ENCODE peak calls at places on chromosome 11, in nine cellular contexts. Y is AG09309; M is astrocyte of the hippocampus; C is left colon; A is Peyer's patch; R is activated CD4-positive, alpha-beta T cell treated with anti-CD3 and anti-CD28 coated beads, Interleukin-2, amount 10 ng/mL, durations not matched to agents 7 days and 5 days; Q is ACHN; W is stimulated activated CD8-positive, alpha-beta memory T cell treated with anti-CD3 and anti-CD28 coated beads, Interleukin-4, amount 100 ng/mL, for 1 hour; U is mammary epithelial cell. P is an unnamed sample.

GRCh38 chr11:73215191-73216134 is 2.6 kb upstream of the P2RY2 start:
- DNase-seq in Y (no peak), M (no peak), C (no peak), A (no peak), R (no peak), Q (no peak), W (no peak), U (no peak), P (no peak)

GRCh38 chr11:34890089-34890488 is 26.1 kb downstream of the APIP start:
- DNase-seq in Y (no peak), M (peak; percentile 10), C (no peak), A (no peak), R (no peak), Q (peak; percentile 2), W (no peak), U (no peak), P (no peak)

GRCh38 chr11:119316017-119316728 is 757 bp downstream of the MCAM start:
- DNase-seq in Y (no peak), M (peak; percentile 70), C (peak; percentile 36), A (no peak), R (no peak), Q (peak; percentile 39), W (no peak), U (peak; percentile 45), P (no peak)

GRCh38 chr11:68312780-68313573 is 586 bp downstream of the LRP5 start:
- DNase-seq in Y (no peak), M (peak; percentile 56), C (peak; percentile 42), A (no peak), R (peak; percentile 27), Q (no peak), W (no peak), U (no peak), P (no peak)

GRCh38 chr11:20609727-20610707 is 10.6 kb downstream of the SLC6A5 start:
- DNase-seq in Y (peak; percentile 1), M (peak; percentile 83), C (peak; percentile 70), A (peak; percentile 20), R (peak; percentile 54), Q (peak; percentile 79), W (no peak), U (peak; percentile 79), P (peak; percentile 27)

GRCh38 chr11:859394-860131 is 16.9 kb downstream of the TSPAN4 start:
- DNase-seq in Y (peak; percentile 21), M (peak; percentile 89), C (peak; percentile 89), A (no peak), R (no peak), Q (no peak), W (no peak), U (peak; percentile 67), P (no peak)

GRCh38 chr11:68652683-68653156 is 31.6 kb upstream of the GAL start:
- DNase-seq in Y (no peak), M (no peak), C (no peak), A (no peak), R (no peak), Q (no peak), W (no peak), U (no peak), P (no peak)

GRCh38 chr11:2843551-2843950 is 42.0 kb downstream of the CDKN1C start:
- DNase-seq in Y (no peak), M (peak; percentile 50), C (no peak), A (no peak), R (no peak), Q (no peak), W (no peak), U (no peak), P (no peak)

GRCh38 chr11:12749442-12749841 is 75.2 kb downstream of the TEAD1 start:
- DNase-seq in Y (no peak), M (no peak), C (no peak), A (no peak), R (no peak), Q (no peak), W (no peak), U (no peak), P (no peak)

GRCh38 chr11:119091966-119092879 is 7.5 kb downstream of the HMBS start:
- DNase-seq in Y (no peak), M (peak; percentile 9), C (no peak), A (no peak), R (no peak), Q (no peak), W (no peak), U (no peak), P (no peak)

GRCh38 chr11:80899381-80899780 is 1458.6 kb upstream of the TENM4 start:
- DNase-seq in Y (no peak), M (no peak), C (no peak), A (no peak), R (no peak), Q (no peak), W (no peak), U (peak; percentile 76), P (no peak)

GRCh38 chr11:134664863-134665535 is 253.0 kb upstream of the B3GAT1 start:
- DNase-seq in Y (no peak), M (no peak), C (no peak), A (no peak), R (no peak), Q (no peak), W (no peak), U (no peak), P (no peak)

GRCh38 chr11:27040302-27041115 is at the start of gene BBOX1:
- DNase-seq in Y (no peak), M (peak; percentile 54), C (no peak), A (no peak), R (no peak), Q (no peak), W (no peak), U (peak; percentile 96), P (no peak)

GRCh38 chr11:116787786-116788486 is at the start of gene ZPR1:
- DNase-seq in Y (no peak), M (peak; percentile 87), C (peak; percentile 92), A (peak; percentile 82), R (peak; percentile 88), Q (peak; percentile 59), W (peak; percentile 66), U (peak; percentile 55), P (peak; percentile 82)

GRCh38 chr11:67641302-67642147 is 2.0 kb upstream of the TBX10 start:
- DNase-seq in Y (no peak), M (no peak), C (no peak), A (no peak), R (no peak), Q (no peak), W (no peak), U (no peak), P (no peak)

GRCh38 chr11:4480577-4481539 is 1.6 kb upstream of the OR52K1 start:
- DNase-seq in Y (no peak), M (no peak), C (no peak), A (no peak), R (no peak), Q (no peak), W (no peak), U (peak; percentile 77), P (no peak)

GRCh38 chr11:105399505-105399904 is 210.4 kb upstream of the GRIA4 start:
- DNase-seq in Y (no peak), M (no peak), C (no peak), A (no peak), R (no peak), Q (no peak), W (no peak), U (no peak), P (no peak)

GRCh38 chr11:118633979-118634378 is 26.6 kb downstream of the PHLDB1 start:
- DNase-seq in Y (no peak), M (peak; percentile 60), C (no peak), A (no peak), R (no peak), Q (no peak), W (no peak), U (no peak), P (no peak)

GRCh38 chr11:112776834-112777793 is 184.1 kb upstream of the NCAM1 start:
- DNase-seq in Y (no peak), M (no peak), C (no peak), A (no peak), R (no peak), Q (no peak), W (no peak), U (no peak), P (no peak)

GRCh38 chr11:77092382-77092781 is 10.3 kb upstream of the OMP start:
- DNase-seq in Y (no peak), M (no peak), C (peak; percentile 14), A (no peak), R (no peak), Q (no peak), W (no peak), U (no peak), P (no peak)

GRCh38 chr11:9459573-9460321 is 1.1 kb upstream of the ZNF143 start:
- DNase-seq in Y (peak; percentile 14), M (peak; percentile 87), C (peak; percentile 50), A (peak; percentile 43), R (peak; percentile 41), Q (peak; percentile 51), W (peak; percentile 6), U (peak; percentile 27), P (peak; percentile 15)

GRCh38 chr11:114799524-114799923 is 121.2 kb downstream of the NXPE2 start:
- DNase-seq in Y (no peak), M (no peak), C (no peak), A (no peak), R (no peak), Q (no peak), W (no peak), U (no peak), P (no peak)

GRCh38 chr11:72085836-72086475 is 5.3 kb downstream of the LRRC51 start:
- DNase-seq in Y (no peak), M (peak; percentile 23), C (no peak), A (no peak), R (no peak), Q (no peak), W (no peak), U (no peak), P (no peak)

GRCh38 chr11:6402061-6402470 is 11.8 kb downstream of the SMPD1 start:
- DNase-seq in Y (no peak), M (no peak), C (no peak), A (peak; percentile 56), R (peak; percentile 41), Q (no peak), W (no peak), U (no peak), P (no peak)

GRCh38 chr11:115699733-115700132 is 195.5 kb upstream of the CADM1 start:
- DNase-seq in Y (peak; percentile 41), M (peak; percentile 98), C (no peak), A (no peak), R (no peak), Q (no peak), W (no peak), U (no peak), P (no peak)